ENCODE peak calls at places on chromosomes 5 and 9, in six cellular contexts. One of them, this sample, is unnamed.

GRCh38 chr9:129326061-129327005 is 148.3 kb upstream of the IER5L start:
- DNase-seq in prostate gland: no peak
- DNase-seq in vagina: no peak
- DNase-seq in stomach: no peak
- DNase-seq in HL-60: no peak
- DNase-seq in HCT116: no peak
- DNase-seq in this sample: no peak

GRCh38 chr5:14900661-14901461 is 29.3 kb upstream of the ANKH start:
- DNase-seq in prostate gland: no peak
- DNase-seq in HL-60: no peak
- DNase-seq in stomach: no peak
- DNase-seq in HCT116: no peak
- DNase-seq in vagina: no peak
- DNase-seq in this sample: no peak

GRCh38 chr9:13674926-13675637 is 395.6 kb upstream of the MPDZ start:
- DNase-seq in vagina: no peak
- DNase-seq in HL-60: no peak
- DNase-seq in prostate gland: no peak
- DNase-seq in stomach: no peak
- DNase-seq in HCT116: no peak
- DNase-seq in this sample: no peak

GRCh38 chr5:59484618-59485017 is 408.9 kb downstream of the PDE4D start:
- DNase-seq in vagina: no peak
- DNase-seq in stomach: no peak
- DNase-seq in HCT116: no peak
- DNase-seq in HL-60: no peak
- DNase-seq in prostate gland: no peak
- DNase-seq in this sample: no peak

GRCh38 chr9:132507670-132508469 is 74.5 kb upstream of the BARHL1 start:
- DNase-seq in prostate gland: peak; percentile 65
- DNase-seq in HL-60: peak; percentile 59
- DNase-seq in stomach: peak; percentile 70
- DNase-seq in HCT116: peak; percentile 37
- DNase-seq in vagina: no peak
- DNase-seq in this sample: peak; percentile 16

GRCh38 chr5:154466147-154466546 is 11.9 kb downstream of the HAND1 start:
- DNase-seq in HL-60: no peak
- DNase-seq in stomach: no peak
- DNase-seq in HCT116: no peak
- DNase-seq in prostate gland: no peak
- DNase-seq in vagina: no peak
- DNase-seq in this sample: no peak

GRCh38 chr5:136087961-136088871 is 44.4 kb upstream of the SMAD5 start:
- DNase-seq in stomach: peak; percentile 76
- DNase-seq in HCT116: no peak
- DNase-seq in vagina: peak; percentile 90
- DNase-seq in prostate gland: peak; percentile 67
- DNase-seq in HL-60: no peak
- DNase-seq in this sample: no peak

GRCh38 chr9:107727113-107727780 is 237.7 kb upstream of the KLF4 start:
- DNase-seq in prostate gland: no peak
- DNase-seq in HCT116: no peak
- DNase-seq in vagina: no peak
- DNase-seq in stomach: no peak
- DNase-seq in HL-60: no peak
- DNase-seq in this sample: no peak

GRCh38 chr9:105431413-105432246 is 16.2 kb upstream of the FSD1L start:
- DNase-seq in stomach: no peak
- DNase-seq in prostate gland: no peak
- DNase-seq in HL-60: no peak
- DNase-seq in HCT116: no peak
- DNase-seq in vagina: no peak
- DNase-seq in this sample: no peak

GRCh38 chr5:68398146-68398812 is 182.7 kb downstream of the PIK3R1 start:
- DNase-seq in HL-60: no peak
- DNase-seq in HCT116: no peak
- DNase-seq in stomach: no peak
- DNase-seq in prostate gland: no peak
- DNase-seq in vagina: no peak
- DNase-seq in this sample: no peak

GRCh38 chr9:99357575-99357974 is 135.5 kb downstream of the SEC61B start:
- DNase-seq in HL-60: no peak
- DNase-seq in prostate gland: no peak
- DNase-seq in HCT116: no peak
- DNase-seq in vagina: no peak
- DNase-seq in stomach: no peak
- DNase-seq in this sample: no peak

GRCh38 chr5:157516626-157517325 is 56.8 kb downstream of the NIPAL4 start:
- DNase-seq in vagina: no peak
- DNase-seq in HL-60: no peak
- DNase-seq in HCT116: no peak
- DNase-seq in stomach: no peak
- DNase-seq in prostate gland: peak; percentile 16
- DNase-seq in this sample: no peak

GRCh38 chr5:154162475-154163217 is 27.9 kb upstream of the GALNT10 start:
- DNase-seq in stomach: no peak
- DNase-seq in vagina: no peak
- DNase-seq in prostate gland: no peak
- DNase-seq in HCT116: no peak
- DNase-seq in HL-60: no peak
- DNase-seq in this sample: no peak

GRCh38 chr9:114652776-114653555 is 4.6 kb downstream of the TEX53 start:
- DNase-seq in prostate gland: no peak
- DNase-seq in stomach: no peak
- DNase-seq in HL-60: no peak
- DNase-seq in HCT116: no peak
- DNase-seq in vagina: no peak
- DNase-seq in this sample: no peak

GRCh38 chr9:34335376-34335775 is 6.0 kb downstream of the NUDT2 start:
- DNase-seq in HL-60: no peak
- DNase-seq in HCT116: no peak
- DNase-seq in vagina: no peak
- DNase-seq in stomach: no peak
- DNase-seq in prostate gland: no peak
- DNase-seq in this sample: no peak

GRCh38 chr5:95892784-95893354 is 68.8 kb downstream of the ELL2 start:
- DNase-seq in prostate gland: no peak
- DNase-seq in HL-60: peak; percentile 36
- DNase-seq in stomach: peak; percentile 48
- DNase-seq in vagina: no peak
- DNase-seq in HCT116: peak; percentile 16
- DNase-seq in this sample: no peak

GRCh38 chr5:96058084-96058483 is 96.4 kb upstream of the ELL2 start:
- DNase-seq in stomach: no peak
- DNase-seq in HCT116: no peak
- DNase-seq in HL-60: no peak
- DNase-seq in vagina: no peak
- DNase-seq in prostate gland: no peak
- DNase-seq in this sample: no peak

GRCh38 chr5:164941102-164941501 is 1435.7 kb downstream of the MAT2B start:
- DNase-seq in vagina: no peak
- DNase-seq in stomach: no peak
- DNase-seq in HL-60: no peak
- DNase-seq in HCT116: no peak
- DNase-seq in prostate gland: no peak
- DNase-seq in this sample: no peak

GRCh38 chr9:5869315-5870019 is 21.2 kb upstream of the MLANA start:
- DNase-seq in prostate gland: no peak
- DNase-seq in HCT116: peak; percentile 8
- DNase-seq in vagina: no peak
- DNase-seq in stomach: no peak
- DNase-seq in HL-60: no peak
- DNase-seq in this sample: no peak

GRCh38 chr5:133456933-133457402 is 155.4 kb downstream of the FSTL4 start:
- DNase-seq in HL-60: peak; percentile 27
- DNase-seq in stomach: no peak
- DNase-seq in prostate gland: no peak
- DNase-seq in HCT116: no peak
- DNase-seq in vagina: no peak
- DNase-seq in this sample: peak; percentile 16

GRCh38 chr5:172795401-172795977 is 24.5 kb upstream of the DUSP1 start:
- DNase-seq in stomach: peak; percentile 72
- DNase-seq in HCT116: no peak
- DNase-seq in vagina: no peak
- DNase-seq in prostate gland: no peak
- DNase-seq in HL-60: no peak
- DNase-seq in this sample: no peak

GRCh38 chr9:4389003-4389402 is 89.1 kb upstream of the GLIS3 start:
- DNase-seq in prostate gland: no peak
- DNase-seq in vagina: no peak
- DNase-seq in HCT116: no peak
- DNase-seq in HL-60: no peak
- DNase-seq in stomach: no peak
- DNase-seq in this sample: no peak

GRCh38 chr5:27474054-27474323 is 435.6 kb upstream of the CDH9 start:
- DNase-seq in HL-60: no peak
- DNase-seq in HCT116: no peak
- DNase-seq in vagina: no peak
- DNase-seq in stomach: no peak
- DNase-seq in prostate gland: no peak
- DNase-seq in this sample: no peak

GRCh38 chr5:61658592-61659008 is 326.5 kb downstream of the ZSWIM6 start:
- DNase-seq in HCT116: peak; percentile 67
- DNase-seq in vagina: no peak
- DNase-seq in stomach: peak; percentile 89
- DNase-seq in HL-60: peak; percentile 37
- DNase-seq in prostate gland: peak; percentile 82
- DNase-seq in this sample: peak; percentile 69

DNA sequence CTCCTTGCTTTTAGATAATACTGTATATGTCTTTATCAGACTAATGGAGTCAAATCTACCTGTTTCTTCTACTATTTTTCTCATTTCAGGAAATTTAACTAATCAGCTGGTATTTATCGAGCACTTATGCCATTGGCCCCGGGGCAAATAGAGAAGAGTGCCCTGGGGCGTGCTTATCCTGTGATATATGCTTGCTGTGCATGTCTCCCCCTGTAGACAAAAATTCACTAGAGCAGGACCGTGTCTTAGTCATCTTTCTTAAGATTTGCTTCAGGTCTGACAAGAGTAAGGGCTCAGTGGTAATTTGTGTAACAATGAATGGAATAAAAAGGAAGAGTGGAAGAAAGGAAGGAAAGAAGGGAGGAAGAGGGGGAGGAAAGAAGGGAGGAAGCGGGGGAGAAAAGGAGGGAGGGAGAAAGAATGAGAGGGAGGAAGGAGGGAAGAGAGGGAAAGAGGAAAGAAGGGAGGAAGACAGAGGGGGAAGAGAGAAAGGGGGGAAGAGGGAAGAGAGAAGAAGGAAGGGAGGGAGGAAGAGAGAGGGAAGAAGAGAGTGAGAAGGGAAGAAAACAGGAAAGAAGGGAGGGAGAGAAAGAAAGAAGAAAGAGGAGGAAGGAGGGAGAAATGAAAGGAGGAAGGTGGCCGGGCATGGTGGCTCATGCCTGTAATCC is 295.7 kb upstream of the PANK3 start:
- DNase-seq in vagina: no peak
- DNase-seq in HL-60: no peak
- DNase-seq in prostate gland: no peak
- DNase-seq in stomach: no peak
- DNase-seq in HCT116: peak; percentile 16
- DNase-seq in this sample: no peak
- TF ChIP-seq POLR2AphosphoS5 in vagina: no peak
- TF ChIP-seq POLR2AphosphoS5 in HL-60: no peak
- TF ChIP-seq POLR2AphosphoS5 in prostate gland: no peak
- TF ChIP-seq POLR2AphosphoS5 in stomach: no peak
- TF ChIP-seq POLR2AphosphoS5 in HCT116: no peak
- TF ChIP-seq POLR2AphosphoS5 in this sample: no peak

GRCh38 chr5:38463634-38464521 is 92.6 kb downstream of the LIFR start:
- DNase-seq in HL-60: no peak
- DNase-seq in vagina: no peak
- DNase-seq in stomach: no peak
- DNase-seq in prostate gland: no peak
- DNase-seq in HCT116: peak; percentile 84
- DNase-seq in this sample: no peak
- TF ChIP-seq POLR2AphosphoS5 in HL-60: no peak
- TF ChIP-seq POLR2AphosphoS5 in vagina: no peak
- TF ChIP-seq POLR2AphosphoS5 in stomach: no peak
- TF ChIP-seq POLR2AphosphoS5 in prostate gland: no peak
- TF ChIP-seq POLR2AphosphoS5 in HCT116: peak; percentile 38
- TF ChIP-seq POLR2AphosphoS5 in this sample: no peak

DNA sequence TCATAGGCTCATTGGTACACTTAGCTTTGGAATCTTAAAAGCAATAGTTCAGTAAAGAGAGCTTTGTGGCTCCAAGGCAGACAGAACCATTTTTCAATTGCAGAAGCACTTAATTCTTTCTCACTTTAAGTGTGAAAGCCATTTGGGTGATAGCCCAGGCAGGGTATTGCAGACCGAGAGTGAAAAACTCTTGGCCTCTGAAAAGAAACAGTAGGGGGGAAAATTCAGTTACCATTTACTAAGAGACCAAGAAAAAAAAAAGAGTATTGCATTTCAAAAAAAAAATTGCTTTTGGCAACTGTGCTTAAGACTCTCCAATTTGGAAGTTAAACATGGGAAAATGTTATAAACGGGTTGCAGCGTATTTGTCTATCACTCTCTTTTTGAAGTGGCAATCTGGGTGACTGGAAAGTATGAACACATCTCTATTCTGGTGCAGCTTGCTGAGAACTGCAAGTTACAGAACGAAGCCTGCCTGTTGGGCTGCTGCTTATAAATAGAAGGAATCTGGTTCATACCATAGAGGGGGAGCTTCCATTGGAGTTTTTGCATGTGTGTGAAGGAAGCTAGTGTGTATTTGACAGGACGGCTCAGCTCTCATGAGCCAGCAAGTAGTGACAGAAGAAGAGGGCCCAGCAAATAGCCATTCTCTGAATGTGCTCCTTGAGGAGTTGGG is 170.5 kb downstream of the TLE4 start:
- DNase-seq in stomach: no peak
- DNase-seq in prostate gland: no peak
- DNase-seq in vagina: no peak
- DNase-seq in HCT116: no peak
- DNase-seq in HL-60: no peak
- DNase-seq in this sample: no peak
- TF ChIP-seq POLR2AphosphoS5 in stomach: peak; percentile 14
- TF ChIP-seq POLR2AphosphoS5 in prostate gland: no peak
- TF ChIP-seq POLR2AphosphoS5 in vagina: no peak
- TF ChIP-seq POLR2AphosphoS5 in HCT116: no peak
- TF ChIP-seq POLR2AphosphoS5 in HL-60: no peak
- TF ChIP-seq POLR2AphosphoS5 in this sample: no peak

DNA sequence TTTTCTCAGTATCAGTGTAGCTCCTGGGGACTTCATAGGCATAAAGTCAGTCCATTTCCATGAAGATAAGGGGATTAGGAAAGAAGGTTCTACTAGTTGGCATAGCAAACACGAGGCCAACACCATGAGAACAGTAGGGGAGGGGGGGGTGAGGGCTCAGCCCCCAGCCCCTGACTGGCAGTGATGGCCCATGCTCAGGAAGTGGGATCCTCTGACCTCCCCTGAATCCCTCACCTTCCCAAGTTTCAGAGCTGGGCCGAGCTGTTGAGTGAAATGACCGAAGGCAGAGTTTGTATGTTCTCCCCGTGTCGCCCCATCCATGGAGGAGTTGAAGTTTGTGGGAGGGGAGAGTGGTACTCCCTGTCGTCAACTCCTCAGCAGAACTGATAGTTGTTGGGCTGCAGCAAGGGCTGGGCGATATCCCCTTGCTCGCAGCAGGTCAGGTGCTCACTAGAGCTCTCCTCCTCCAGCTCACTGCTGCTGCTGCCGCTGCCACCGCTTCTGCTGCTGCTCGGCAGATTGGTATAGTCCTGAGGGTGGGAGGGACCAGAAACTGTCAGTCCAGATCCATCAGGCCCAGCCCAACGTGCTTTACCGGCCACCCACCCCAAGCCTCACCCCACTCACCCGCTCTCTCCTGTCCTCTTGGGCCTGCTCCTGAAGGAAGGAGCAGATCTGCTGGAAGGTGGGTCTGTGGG is 32.5 kb downstream of the CSF1R start:
- DNase-seq in stomach: no peak
- DNase-seq in HCT116: no peak
- DNase-seq in vagina: no peak
- DNase-seq in HL-60: no peak
- DNase-seq in prostate gland: no peak
- DNase-seq in this sample: no peak
- TF ChIP-seq POLR2AphosphoS5 in stomach: no peak
- TF ChIP-seq POLR2AphosphoS5 in HCT116: no peak
- TF ChIP-seq POLR2AphosphoS5 in vagina: no peak
- TF ChIP-seq POLR2AphosphoS5 in HL-60: no peak
- TF ChIP-seq POLR2AphosphoS5 in prostate gland: no peak
- TF ChIP-seq POLR2AphosphoS5 in this sample: no peak